ENCODE peak calls at places on chromosomes 4 and X, in six cellular contexts. D is Karpas-422, L is ovary, N is AG04450, W is GM23248, Z is stromal cell of bone marrow. J is an unnamed sample.

GRCh38 chrX:140672840-140673731 is 36.5 kb upstream of the LINC00632 start:
- DNase-seq in D (no peak), L (no peak), W (no peak), N (no peak), Z (no peak), J (no peak)

GRCh38 chr4:141636077-141636770 is at the start of gene IL15:
- DNase-seq in W (peak), D (no peak), Z (no peak), L (peak), N (no peak), J (peak)

GRCh38 chr4:87121332-87122065 is 98.9 kb downstream of the KLHL8 start:
- DNase-seq in L (no peak), N (no peak), D (no peak), W (peak), Z (peak), J (peak)

GRCh38 chrX:46551494-46552128 is 6.4 kb upstream of the ZNF674 start:
- DNase-seq in D (no peak), N (no peak), Z (no peak), W (peak), L (no peak), J (no peak)

GRCh38 chrX:1589356-1590130 is 1.9 kb upstream of the AKAP17A start:
- DNase-seq in N (no peak), D (no peak), Z (no peak), L (no peak), W (no peak), J (no peak)

GRCh38 chr4:169229571-169230028 is 41.2 kb downstream of the SH3RF1 start:
- DNase-seq in D (no peak), N (peak), W (peak), Z (peak), L (no peak), J (peak)

GRCh38 chr4:127920521-127920920 is 39.8 kb downstream of the PLK4 start:
- DNase-seq in N (no peak), D (no peak), L (no peak), W (no peak), Z (peak), J (no peak)

GRCh38 chr4:26227827-26228226 is 93.0 kb upstream of the RBPJ start:
- DNase-seq in L (no peak), D (no peak), W (no peak), N (no peak), Z (no peak), J (no peak)

GRCh38 chr4:185793716-185794115 is 18.3 kb downstream of the SORBS2 start:
- DNase-seq in W (no peak), Z (no peak), D (no peak), N (no peak), L (no peak), J (no peak)

GRCh38 chrX:1384738-1385250 is 7.1 kb downstream of the SLC25A6 start:
- DNase-seq in N (no peak), W (no peak), Z (no peak), L (no peak), D (peak), J (peak)

GRCh38 chr4:2332976-2333319 is 71.0 kb upstream of the MXD4 start:
- DNase-seq in N (no peak), Z (no peak), D (no peak), W (no peak), L (no peak), J (no peak)

GRCh38 chr4:168485511-168485910 is 5.2 kb upstream of the DDX60L start:
- DNase-seq in W (no peak), Z (no peak), N (no peak), D (no peak), L (no peak), J (no peak)

GRCh38 chrX:70132244-70132643 is 1.0 kb upstream of the IGBP1 start:
- DNase-seq in L (no peak), N (no peak), D (peak), W (peak), Z (no peak), J (no peak)

GRCh38 chr4:78437608-78438088 is 113.9 kb upstream of the ANXA3 start:
- DNase-seq in L (no peak), N (no peak), Z (no peak), D (no peak), W (peak), J (no peak)

GRCh38 chr4:3225946-3226345 is 23.0 kb upstream of the MSANTD1 start:
- DNase-seq in L (peak), N (no peak), W (no peak), D (no peak), Z (no peak), J (no peak)

GRCh38 chrX:119688856-119689455 is 4.0 kb downstream of the SEPTIN6 start:
- DNase-seq in W (no peak), D (no peak), N (no peak), L (no peak), Z (no peak), J (no peak)

GRCh38 chr4:144658908-144659307 is 13.0 kb downstream of the HHIP start:
- DNase-seq in N (no peak), W (no peak), D (no peak), L (no peak), Z (no peak), J (no peak)

GRCh38 chr4:41632481-41633073 is 94.6 kb downstream of the LIMCH1 start:
- DNase-seq in N (no peak), W (peak), L (no peak), D (no peak), Z (no peak), J (no peak)

GRCh38 chr4:179530953-179531352 is 2088.7 kb upstream of the AGA start:
- DNase-seq in W (no peak), N (no peak), Z (no peak), D (no peak), L (no peak), J (no peak)

GRCh38 chr4:77347341-77347740 is 190.3 kb downstream of the CCNG2 start:
- DNase-seq in W (no peak), Z (no peak), N (no peak), L (no peak), D (no peak), J (no peak)

GRCh38 chr4:189092596-189092995 is 848.1 kb upstream of the FRG1 start:
- DNase-seq in N (no peak), L (no peak), W (peak), D (peak), Z (no peak), J (no peak)

GRCh38 chr4:81304871-81305270 is 89.8 kb upstream of the PRKG2 start:
- DNase-seq in L (no peak), W (no peak), D (no peak), Z (no peak), N (no peak), J (no peak)

GRCh38 chr4:159252491-159252890 is 149.6 kb downstream of the RAPGEF2 start:
- DNase-seq in N (peak), Z (no peak), L (no peak), D (no peak), W (no peak), J (no peak)

GRCh38 chr4:154961263-154961662 is 180.2 kb downstream of the RBM46 start:
- DNase-seq in L (no peak), W (no peak), Z (no peak), D (no peak), N (no peak), J (no peak)

GRCh38 chrX:109448539-109448938 is 33.3 kb downstream of the GUCY2F start:
- DNase-seq in W (peak), D (no peak), N (no peak), Z (no peak), L (no peak), J (no peak)

GRCh38 chr4:98468744-98469143 is 189.7 kb downstream of the TSPAN5 start:
- DNase-seq in W (peak), Z (peak), D (no peak), L (peak), N (no peak), J (peak)

GRCh38 chr4:47519239-47519883 is 34.3 kb downstream of the ATP10D start:
- DNase-seq in Z (no peak), L (no peak), N (no peak), W (no peak), D (peak), J (no peak)

GRCh38 chr4:145755802-145756201 is 75.9 kb downstream of the C4orf51 start:
- DNase-seq in L (no peak), Z (no peak), N (no peak), W (peak), D (no peak), J (no peak)

GRCh38 chr4:87806520-87806919 is 7.2 kb downstream of the IBSP start:
- DNase-seq in Z (no peak), N (peak), W (peak), L (no peak), D (no peak), J (no peak)

GRCh38 chr4:182645511-182645910 is 271.7 kb downstream of the DCTD start:
- DNase-seq in N (no peak), W (no peak), D (no peak), Z (no peak), L (no peak), J (no peak)

GRCh38 chr4:34920032-34920431 is 1324.3 kb downstream of the ARAP2 start:
- DNase-seq in W (no peak), D (no peak), Z (no peak), N (no peak), L (no peak), J (no peak)

GRCh38 chr4:38583102-38583501 is 80.9 kb upstream of the KLF3 start:
- DNase-seq in Z (peak), N (no peak), W (peak), L (no peak), D (no peak), J (no peak)

J was measured in gastrocnemius medialis.